ENCODE peak calls at places on chromosome 12, in eight cellular contexts. C, O, J, E, W, R, S and M are unnamed samples.

GRCh38 chr12:52364061-52364460 is 3.2 kb downstream of the KRT85 start:
- DNase-seq in C (no peak), O (no peak), J (no peak), E (no peak), W (no peak), R (no peak), S (no peak), M (no peak)

GRCh38 chr12:22064968-22065367 is 18.9 kb downstream of the CMAS start:
- DNase-seq in C (no peak), O (no peak), J (no peak), E (no peak), W (no peak), R (no peak), S (no peak), M (no peak)

GRCh38 chr12:67981236-67982164 is 7.7 kb upstream of the IFNG-AS1 start:
- DNase-seq in C (peak; percentile 87), O (no peak), J (no peak), E (no peak), W (no peak), R (peak; percentile 89), S (no peak), M (no peak)

GRCh38 chr12:132393991-132394949 is 64.9 kb upstream of the GALNT9 start:
- DNase-seq in C (peak; percentile 39), O (peak; percentile 58), J (no peak), E (peak; percentile 27), W (no peak), R (no peak), S (no peak), M (no peak)

GRCh38 chr12:5295151-5295550 is 136.8 kb upstream of the NTF3 start:
- DNase-seq in C (no peak), O (no peak), J (no peak), E (no peak), W (no peak), R (peak; percentile 33), S (no peak), M (no peak)

GRCh38 chr12:44217146-44217883 is 381.4 kb downstream of the TMEM117 start:
- DNase-seq in C (peak; percentile 31), O (no peak), J (no peak), E (no peak), W (no peak), R (peak; percentile 9), S (no peak), M (no peak)

GRCh38 chr12:6946033-6946919 is 2.5 kb downstream of the C12orf57 start:
- DNase-seq in C (peak; percentile 94), O (no peak), J (no peak), E (peak; percentile 92), W (no peak), R (no peak), S (peak; percentile 96), M (no peak)

GRCh38 chr12:128111951-128112350 is 155.0 kb upstream of the TMEM132C start:
- DNase-seq in C (peak; percentile 16), O (no peak), J (no peak), E (no peak), W (no peak), R (no peak), S (no peak), M (no peak)

GRCh38 chr12:114319422-114319821 is 86.5 kb downstream of the TBX5 start:
- DNase-seq in C (no peak), O (no peak), J (no peak), E (peak; percentile 49), W (peak; percentile 33), R (peak; percentile 52), S (no peak), M (no peak)

GRCh38 chr12:6200266-6201198 is at the start of gene CD9:
- DNase-seq in C (peak; percentile 67), O (peak; percentile 90), J (no peak), E (peak; percentile 80), W (peak; percentile 73), R (no peak), S (peak; percentile 82), M (no peak)

GRCh38 chr12:80400591-80400991 is 43.4 kb upstream of the PTPRQ start:
- DNase-seq in C (no peak), O (no peak), J (no peak), E (no peak), W (no peak), R (no peak), S (no peak), M (no peak)

GRCh38 chr12:6033546-6033945 is 88.5 kb upstream of the ANO2 start:
- DNase-seq in C (no peak), O (peak; percentile 32), J (no peak), E (no peak), W (no peak), R (no peak), S (no peak), M (no peak)

GRCh38 chr12:62898568-62898967 is 36.4 kb downstream of the PPM1H start:
- DNase-seq in C (peak; percentile 61), O (no peak), J (no peak), E (no peak), W (no peak), R (no peak), S (no peak), M (no peak)

GRCh38 chr12:114955414-114956014 is 271.5 kb upstream of the TBX3 start:
- DNase-seq in C (peak; percentile 20), O (no peak), J (no peak), E (no peak), W (no peak), R (peak; percentile 52), S (no peak), M (no peak)

GRCh38 chr12:19946549-19946948 is 421.8 kb upstream of the PDE3A start:
- DNase-seq in C (peak; percentile 62), O (peak; percentile 61), J (no peak), E (no peak), W (no peak), R (peak; percentile 98), S (no peak), M (no peak)

DNA sequence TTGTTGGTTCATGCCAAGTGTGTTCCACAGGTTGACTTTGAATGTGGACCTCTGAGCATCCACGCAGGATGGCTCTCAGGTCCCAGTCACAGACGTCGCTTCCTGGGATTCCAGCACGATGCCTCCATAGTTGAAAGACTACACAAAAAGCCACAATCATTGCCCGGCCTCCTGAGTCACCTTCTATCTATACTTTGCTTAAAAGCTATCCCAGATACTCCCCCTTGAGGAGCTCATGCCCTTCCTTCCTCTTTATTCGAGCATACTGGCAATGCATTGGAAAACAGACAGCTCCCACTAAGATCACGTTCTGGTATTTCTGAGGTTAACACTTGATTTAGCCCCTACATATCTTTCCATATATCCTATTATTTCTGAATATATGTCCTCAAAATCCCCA is 40.1 kb downstream of the ZNF664 start:
- DNase-seq in C (no peak), O (no peak), J (no peak), E (no peak), W (no peak), R (no peak), S (no peak), M (no peak)
- H3K36me3 ChIP-seq in C (peaks cover 35% of the 10 kb centered on the region), O (peaks cover 31% of the 10 kb centered on the region), J (peaks cover 76% of the 10 kb centered on the region), E (peaks cover 46% of the 10 kb centered on the region), W (peaks cover 38% of the 10 kb centered on the region), R (peaks cover 13% of the 10 kb centered on the region), S (no peaks in the 10 kb centered on the region), M (peaks cover 25% of the 10 kb centered on the region)

DNA sequence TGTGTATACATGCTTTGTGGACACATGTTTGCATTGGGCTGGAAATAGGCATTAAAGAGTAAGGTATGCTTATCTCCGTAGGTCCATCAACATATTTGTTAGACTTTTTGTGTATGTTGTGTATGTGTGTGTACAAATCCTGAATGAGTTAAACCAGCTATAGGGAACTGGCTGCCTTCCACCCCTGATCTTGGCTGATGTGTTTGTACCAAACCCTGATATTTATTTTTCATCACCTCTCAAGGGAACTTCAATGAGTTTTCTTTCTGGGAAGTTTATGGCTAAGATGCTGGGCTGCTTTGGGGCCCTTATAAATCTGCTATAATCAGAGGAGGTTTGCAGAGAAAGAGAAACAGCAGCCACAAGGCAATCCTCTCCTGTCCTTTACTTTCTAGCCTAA is 37.1 kb upstream of the CISTR start:
- DNase-seq in C (no peak), O (no peak), J (no peak), E (no peak), W (no peak), R (no peak), S (no peak), M (no peak)
- H3K27me3 ChIP-seq in C (no peaks in the 10 kb centered on the region), O (peaks cover 26% of the 10 kb centered on the region), J (no peaks in the 10 kb centered on the region), E (no peaks in the 10 kb centered on the region), W (peaks cover 64% of the 10 kb centered on the region), R (peaks cover 45% of the 10 kb centered on the region), S (peaks cover 25% of the 10 kb centered on the region), M (no peaks in the 10 kb centered on the region)

DNA sequence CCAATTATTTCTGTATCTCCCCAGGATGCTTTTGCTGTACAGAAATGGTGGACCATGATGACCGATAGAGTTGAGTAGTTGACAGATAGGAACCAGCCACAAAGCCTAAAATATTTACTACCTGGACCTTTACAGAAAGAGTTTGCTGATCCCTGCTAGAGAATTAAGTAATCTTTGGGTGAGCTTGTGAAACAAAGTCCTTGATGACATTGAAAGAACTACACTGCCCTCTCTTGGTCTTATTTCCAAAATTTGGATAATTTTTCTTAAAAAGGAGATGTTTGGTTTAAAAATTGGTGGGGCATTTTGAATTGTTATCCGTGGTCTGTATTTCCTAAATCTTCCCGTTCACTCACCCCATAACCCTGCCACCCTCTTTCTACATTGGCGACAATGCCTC is 13.7 kb upstream of the TCTN1 start:
- DNase-seq in C (peak; percentile 89), O (no peak), J (no peak), E (no peak), W (no peak), R (peak; percentile 72), S (no peak), M (no peak)
- H3K27ac ChIP-seq in C (no peak overlapping the region), O (no peak overlapping the region), J (no peak overlapping the region), E (no peak overlapping the region), W (no peak overlapping the region), R (no peak overlapping the region), S (no peak overlapping the region), M (no peak overlapping the region)

DNA sequence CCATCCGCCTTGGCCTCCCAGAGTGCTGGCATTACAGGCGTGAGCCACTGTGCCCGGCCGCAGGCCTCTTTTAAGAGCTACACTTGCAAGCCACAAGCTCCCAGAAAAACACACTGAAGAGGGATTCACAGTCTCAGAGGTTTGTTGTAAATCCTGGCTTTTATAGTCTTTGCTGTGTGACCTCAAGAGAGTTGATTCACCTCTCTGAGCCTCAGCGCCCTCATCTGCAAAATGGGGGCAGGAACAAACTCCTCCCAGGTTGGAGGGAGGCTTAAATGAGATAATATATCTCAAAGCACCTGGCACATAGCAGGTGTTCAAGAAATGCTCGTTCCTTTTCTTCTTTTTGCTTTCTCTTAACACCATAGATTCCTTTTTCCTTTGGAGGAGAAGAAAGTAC is 3.9 kb upstream of the TCHP start:
- DNase-seq in C (no peak), O (no peak), J (no peak), E (no peak), W (no peak), R (no peak), S (no peak), M (no peak)
- H3K36me3 ChIP-seq in C (no peaks in the 10 kb centered on the region), O (no peaks in the 10 kb centered on the region), J (no peaks in the 10 kb centered on the region), E (no peaks in the 10 kb centered on the region), W (no peaks in the 10 kb centered on the region), R (no peaks in the 10 kb centered on the region), S (no peaks in the 10 kb centered on the region), M (no peaks in the 10 kb centered on the region)